ENCODE peak calls at places on chromosomes 16 and 17, in four cellular contexts. One of them, this sample, is unnamed.

GRCh38 chr16:69520800-69521602 is 44.8 kb upstream of the NFAT5 start:
- DNase-seq in substantia nigra: no peak
- DNase-seq in T-helper 9 cell: no peak
- DNase-seq in stimulated activated CD4-positive, alpha-beta T cell treated with anti-CD3 and anti-CD28 coated beads, Interleukin-1b, Interleukin-23, amount 100 ng/mL, for 1 hour: no peak
- DNase-seq in this sample: no peak

GRCh38 chr17:73156166-73156840 is 8.5 kb upstream of the SSTR2 start:
- DNase-seq in substantia nigra: peak
- DNase-seq in T-helper 9 cell: peak
- DNase-seq in stimulated activated CD4-positive, alpha-beta T cell treated with anti-CD3 and anti-CD28 coated beads, Interleukin-1b, Interleukin-23, amount 100 ng/mL, for 1 hour: peak
- DNase-seq in this sample: peak

GRCh38 chr17:47995241-47995935 is 24.5 kb downstream of the CDK5RAP3 start:
- DNase-seq in substantia nigra: no peak
- DNase-seq in T-helper 9 cell: no peak
- DNase-seq in stimulated activated CD4-positive, alpha-beta T cell treated with anti-CD3 and anti-CD28 coated beads, Interleukin-1b, Interleukin-23, amount 100 ng/mL, for 1 hour: no peak
- DNase-seq in this sample: no peak

GRCh38 chr17:77489239-77489897 is 348.6 kb downstream of the SEC14L1 start:
- DNase-seq in substantia nigra: no peak
- DNase-seq in T-helper 9 cell: no peak
- DNase-seq in stimulated activated CD4-positive, alpha-beta T cell treated with anti-CD3 and anti-CD28 coated beads, Interleukin-1b, Interleukin-23, amount 100 ng/mL, for 1 hour: no peak
- DNase-seq in this sample: peak

GRCh38 chr16:89187337-89188063 is 12.8 kb downstream of the SLC22A31 start:
- DNase-seq in substantia nigra: no peak
- DNase-seq in T-helper 9 cell: no peak
- DNase-seq in stimulated activated CD4-positive, alpha-beta T cell treated with anti-CD3 and anti-CD28 coated beads, Interleukin-1b, Interleukin-23, amount 100 ng/mL, for 1 hour: no peak
- DNase-seq in this sample: no peak

GRCh38 chr17:10772425-10773380 is 31.2 kb downstream of the TMEM238L start:
- DNase-seq in substantia nigra: no peak
- DNase-seq in T-helper 9 cell: no peak
- DNase-seq in stimulated activated CD4-positive, alpha-beta T cell treated with anti-CD3 and anti-CD28 coated beads, Interleukin-1b, Interleukin-23, amount 100 ng/mL, for 1 hour: peak
- DNase-seq in this sample: no peak

GRCh38 chr17:67096609-67097008 is 52.3 kb downstream of the CACNG1 start:
- DNase-seq in substantia nigra: no peak
- DNase-seq in T-helper 9 cell: no peak
- DNase-seq in stimulated activated CD4-positive, alpha-beta T cell treated with anti-CD3 and anti-CD28 coated beads, Interleukin-1b, Interleukin-23, amount 100 ng/mL, for 1 hour: no peak
- DNase-seq in this sample: no peak

GRCh38 chr16:66717112-66717675 is 20.7 kb upstream of the CMTM4 start:
- DNase-seq in substantia nigra: peak
- DNase-seq in T-helper 9 cell: no peak
- DNase-seq in stimulated activated CD4-positive, alpha-beta T cell treated with anti-CD3 and anti-CD28 coated beads, Interleukin-1b, Interleukin-23, amount 100 ng/mL, for 1 hour: no peak
- DNase-seq in this sample: no peak

GRCh38 chr16:78882150-78882549 is 718.4 kb downstream of the MAF start:
- DNase-seq in substantia nigra: no peak
- DNase-seq in T-helper 9 cell: no peak
- DNase-seq in stimulated activated CD4-positive, alpha-beta T cell treated with anti-CD3 and anti-CD28 coated beads, Interleukin-1b, Interleukin-23, amount 100 ng/mL, for 1 hour: no peak
- DNase-seq in this sample: no peak

GRCh38 chr17:81254955-81255717 is 16.0 kb downstream of the NDUFAF8 start:
- DNase-seq in substantia nigra: peak
- DNase-seq in T-helper 9 cell: no peak
- DNase-seq in stimulated activated CD4-positive, alpha-beta T cell treated with anti-CD3 and anti-CD28 coated beads, Interleukin-1b, Interleukin-23, amount 100 ng/mL, for 1 hour: no peak
- DNase-seq in this sample: peak

GRCh38 chr17:58083491-58084316 is 485 bp downstream of the DYNLL2 start:
- DNase-seq in substantia nigra: peak
- DNase-seq in T-helper 9 cell: peak
- DNase-seq in stimulated activated CD4-positive, alpha-beta T cell treated with anti-CD3 and anti-CD28 coated beads, Interleukin-1b, Interleukin-23, amount 100 ng/mL, for 1 hour: peak
- DNase-seq in this sample: peak

GRCh38 chr16:25988882-25989281 is 297.1 kb downstream of the HS3ST4 start:
- DNase-seq in substantia nigra: no peak
- DNase-seq in T-helper 9 cell: no peak
- DNase-seq in stimulated activated CD4-positive, alpha-beta T cell treated with anti-CD3 and anti-CD28 coated beads, Interleukin-1b, Interleukin-23, amount 100 ng/mL, for 1 hour: no peak
- DNase-seq in this sample: no peak

This sample was measured in sciatic nerve.